ENCODE peak calls at places on chromosomes 1 and 21, in ten cellular contexts. Y is NCI-H69; D is hypothalamus; R is tibial artery; C is neural progenitor cell; K is upper lobe of left lung; P is T-helper 17 cell; V is HepG2; G is activated CD4-positive, alpha-beta T cell treated with anti-CD3 and anti-CD28 coated beads, Interleukin-2, amount 50 U/mL, for 1 hour; Z is anterior cingulate cortex. M is an unnamed sample.

GRCh38 chr1:115077984-115078330 is 11.3 kb downstream of the TSPAN2 start:
- DNase-seq in R (no peak), P (no peak), K (no peak), C (no peak), D (no peak), Y (no peak), G (no peak), Z (no peak), V (no peak), M (no peak)

GRCh38 chr1:24875257-24875656 is 54.8 kb downstream of the RUNX3 start:
- DNase-seq in G (no peak), P (no peak), K (no peak), V (no peak), R (no peak), C (no peak), Z (no peak), Y (no peak), D (no peak), M (no peak)

GRCh38 chr1:207910678-207911354 is at the start of gene CD34:
- DNase-seq in K (peak; percentile 90), D (no peak), V (no peak), P (no peak), Z (no peak), R (peak; percentile 53), C (peak; percentile 71), G (no peak), Y (peak; percentile 33), M (no peak)

GRCh38 chr1:83546863-83547262 is 452.1 kb downstream of the TTLL7 start:
- DNase-seq in R (no peak), D (no peak), K (no peak), Z (no peak), P (no peak), G (no peak), C (no peak), Y (no peak), V (no peak), M (no peak)

GRCh38 chr1:99659755-99660210 is 13.9 kb downstream of the PALMD start:
- DNase-seq in D (no peak), V (no peak), C (no peak), G (no peak), Z (no peak), Y (no peak), K (no peak), P (no peak), R (no peak), M (no peak)

GRCh38 chr1:205648212-205648910 is 16.6 kb upstream of the ELK4 start:
- DNase-seq in K (no peak), R (no peak), V (no peak), C (peak; percentile 43), D (no peak), G (no peak), Z (no peak), Y (peak; percentile 88), P (no peak), M (no peak)

GRCh38 chr1:170731566-170732261 is 67.8 kb downstream of the PRRX1 start:
- DNase-seq in R (no peak), D (no peak), P (no peak), Y (no peak), G (no peak), V (no peak), C (no peak), K (no peak), Z (no peak), M (no peak)

GRCh38 chr1:180616441-180616840 is 15.4 kb upstream of the XPR1 start:
- DNase-seq in V (no peak), R (no peak), P (no peak), Z (no peak), K (no peak), C (no peak), G (no peak), Y (no peak), D (no peak), M (no peak)

GRCh38 chr1:112389689-112390088 is 6.3 kb upstream of the CTTNBP2NL start:
- DNase-seq in P (no peak), R (no peak), C (no peak), Z (no peak), G (no peak), V (peak; percentile 36), K (no peak), D (no peak), Y (no peak), M (no peak)

GRCh38 chr1:87972818-87973217 is 644.1 kb downstream of the LMO4 start:
- DNase-seq in R (no peak), D (no peak), G (no peak), C (peak; percentile 29), Y (no peak), Z (no peak), P (no peak), K (no peak), V (no peak), M (no peak)

GRCh38 chr1:232369451-232369850 is 260.5 kb downstream of the SIPA1L2 start:
- DNase-seq in D (no peak), P (no peak), R (no peak), C (no peak), Y (no peak), V (no peak), K (no peak), G (no peak), Z (no peak), M (no peak)

GRCh38 chr21:33162436-33162921 is 67.3 kb upstream of the IFNAR2 start:
- DNase-seq in G (no peak), Z (no peak), C (peak; percentile 73), V (no peak), K (no peak), D (no peak), R (no peak), P (no peak), Y (no peak), M (no peak)

GRCh38 chr21:29656504-29657227 is 283.1 kb downstream of the GRIK1 start:
- DNase-seq in Y (no peak), C (no peak), G (no peak), K (no peak), Z (no peak), V (no peak), D (no peak), P (no peak), R (no peak), M (no peak)

GRCh38 chr1:244065063-244065788 is 14.1 kb downstream of the ZBTB18 start:
- DNase-seq in Y (no peak), G (no peak), R (no peak), C (peak; percentile 66), V (peak; percentile 37), D (no peak), P (no peak), Z (no peak), K (no peak), M (no peak)

GRCh38 chr1:10107985-10108663 is 75.4 kb downstream of the UBE4B start:
- DNase-seq in V (no peak), P (no peak), Y (no peak), C (no peak), G (no peak), R (no peak), K (no peak), D (no peak), Z (no peak), M (no peak)

GRCh38 chr1:56835657-56836056 is 16.5 kb upstream of the FYB2 start:
- DNase-seq in C (no peak), K (no peak), Y (no peak), V (peak; percentile 76), R (no peak), Z (no peak), D (no peak), P (no peak), G (no peak), M (no peak)

GRCh38 chr1:157095551-157095950 is 4.1 kb downstream of the ETV3L start:
- DNase-seq in R (no peak), D (no peak), C (no peak), V (no peak), Y (no peak), G (no peak), P (no peak), Z (no peak), K (no peak), M (no peak)

GRCh38 chr1:43729816-43730463 is 22.6 kb downstream of the ST3GAL3 start:
- DNase-seq in G (no peak), D (no peak), Y (no peak), R (no peak), C (peak; percentile 7), P (no peak), K (no peak), Z (no peak), V (no peak), M (no peak)

GRCh38 chr1:7991504-7992440 is 30.3 kb downstream of the PARK7 start:
- DNase-seq in D (no peak), V (no peak), C (no peak), Z (no peak), K (no peak), G (no peak), R (no peak), P (no peak), Y (peak; percentile 85), M (no peak)

GRCh38 chr1:6350416-6351088 is 43.0 kb downstream of the ACOT7 start:
- DNase-seq in V (no peak), D (peak; percentile 37), K (no peak), Z (peak; percentile 45), R (no peak), C (no peak), Y (no peak), G (no peak), P (no peak), M (no peak)

GRCh38 chr21:33109574-33110339 is 39.8 kb downstream of the OLIG1 start:
- DNase-seq in Y (peak; percentile 41), Z (no peak), C (peak; percentile 70), V (no peak), G (no peak), P (no peak), D (no peak), R (no peak), K (peak; percentile 86), M (no peak)

GRCh38 chr1:240194120-240194519 is 102.4 kb downstream of the FMN2 start:
- DNase-seq in G (no peak), Y (no peak), R (no peak), D (no peak), Z (no peak), P (no peak), K (no peak), C (no peak), V (no peak), M (no peak)

GRCh38 chr21:35394634-35395369 is 345.7 kb upstream of the RUNX1 start:
- DNase-seq in P (no peak), D (no peak), V (peak; percentile 54), K (no peak), C (no peak), G (no peak), R (no peak), Z (no peak), Y (no peak), M (no peak)

GRCh38 chr1:152761609-152762213 is 3.9 kb downstream of the KPRP start:
- DNase-seq in R (no peak), V (no peak), G (no peak), P (no peak), Z (no peak), Y (no peak), D (no peak), C (no peak), K (no peak), M (no peak)

GRCh38 chr1:1429671-1430073 is 5.8 kb upstream of the VWA1 start:
- DNase-seq in D (no peak), V (peak; percentile 71), R (peak; percentile 37), Z (no peak), P (no peak), Y (no peak), C (no peak), K (no peak), G (no peak), M (no peak)